ENCODE peak calls at places on chromosome 2, in ten cellular contexts. E, C, Z, X, A, T, V, G, L and D are unnamed samples.

GRCh38 chr2:216505133-216506106 is 6.8 kb downstream of the RPL37A start:
- DNase-seq in E (no peak), Z (no peak), C (no peak), V (no peak), L (no peak), T (no peak), A (no peak), G (no peak), X (no peak), D (no peak)

GRCh38 chr2:112075490-112076260 is 20.6 kb downstream of the TMEM87B start:
- DNase-seq in L (no peak), V (no peak), Z (no peak), X (no peak), A (no peak), G (peak), E (no peak), T (no peak), C (peak), D (no peak)

GRCh38 chr2:227297052-227297451 is 28.0 kb upstream of the MFF start:
- DNase-seq in T (no peak), E (no peak), V (no peak), C (no peak), X (no peak), G (no peak), L (no peak), A (no peak), Z (no peak), D (no peak)

GRCh38 chr2:72576861-72577260 is 249.0 kb downstream of the EXOC6B start:
- DNase-seq in T (no peak), A (no peak), C (peak), L (no peak), Z (no peak), G (no peak), X (no peak), E (no peak), V (no peak), D (no peak)

GRCh38 chr2:208360259-208361076 is 46.1 kb upstream of the PTH2R start:
- DNase-seq in E (no peak), A (no peak), C (no peak), V (no peak), G (no peak), T (no peak), X (no peak), Z (peak), L (peak), D (no peak)

GRCh38 chr2:187263675-187264580 is 184.1 kb downstream of the CALCRL start:
- DNase-seq in L (no peak), E (no peak), A (no peak), T (no peak), Z (no peak), V (no peak), X (no peak), G (no peak), C (no peak), D (no peak)

GRCh38 chr2:235343156-235343774 is 150.6 kb upstream of the AGAP1 start:
- DNase-seq in G (no peak), L (no peak), A (no peak), X (peak), V (no peak), C (no peak), Z (no peak), T (no peak), E (no peak), D (no peak)

GRCh38 chr2:156765043-156765442 is 328.9 kb downstream of the GPD2 start:
- DNase-seq in A (no peak), T (no peak), V (no peak), C (no peak), G (no peak), Z (no peak), L (no peak), X (no peak), E (no peak), D (no peak)

GRCh38 chr2:134900151-134900550 is 18.5 kb upstream of the CCNT2 start:
- DNase-seq in C (peak), E (no peak), V (no peak), L (no peak), G (no peak), A (no peak), Z (no peak), X (peak), T (no peak), D (no peak)

GRCh38 chr2:145066795-145067194 is 546.9 kb upstream of the ZEB2 start:
- DNase-seq in T (no peak), V (no peak), Z (no peak), L (no peak), E (no peak), C (no peak), A (no peak), G (no peak), X (no peak), D (no peak)
- H3K4me3 ChIP-seq in T (no peak), V (no peak), Z (no peak), L (no peak), E (no peak), C (no peak), A (no peak), G (no peak), X (no peak), D (no peak)

DNA sequence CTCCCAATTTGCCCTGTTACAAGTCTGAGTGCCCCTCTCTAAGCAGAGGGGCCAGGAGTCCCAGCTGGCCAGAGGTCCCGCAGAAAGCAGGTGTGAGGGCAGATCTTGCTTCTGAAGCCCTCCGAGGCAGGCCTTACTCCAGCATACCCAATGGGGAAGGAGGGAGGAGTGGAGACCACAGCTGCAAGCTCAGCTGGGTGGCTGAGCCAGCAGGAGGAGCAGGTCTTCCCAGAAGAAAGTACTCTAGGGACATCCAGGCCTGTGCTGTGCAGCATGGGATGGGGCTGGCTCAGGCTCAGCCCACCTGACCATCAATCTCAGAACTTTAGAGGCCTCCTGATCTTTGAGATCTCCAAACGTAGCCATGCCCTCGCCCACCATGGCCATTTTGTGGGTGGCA is 31.3 kb downstream of the PLB1 start:
- DNase-seq in L (no peak), G (no peak), V (no peak), A (no peak), C (no peak), Z (no peak), T (no peak), E (no peak), X (no peak), D (no peak)
- TF ChIP-seq CTCF in L (no peak), G (no peak), V (peak), A (no peak), C (no peak), Z (no peak), T (peak), E (no peak), X (peak), D (no peak)

GRCh38 chr2:136765736-136766323 is 485 bp downstream of the THSD7B start:
- DNase-seq in E (no peak), Z (peak), V (peak), L (peak), G (no peak), A (no peak), C (no peak), X (no peak), T (no peak), D (no peak)
- H3K4me3 ChIP-seq in E (no peak), Z (peak), V (peak), L (peak), G (no peak), A (peak), C (no peak), X (peak), T (no peak), D (peak)

GRCh38 chr2:84652430-84652829 is 136.1 kb downstream of the DNAH6 start:
- DNase-seq in Z (no peak), T (no peak), V (no peak), A (no peak), E (no peak), X (no peak), L (no peak), G (no peak), C (no peak), D (no peak)

GRCh38 chr2:84649058-84649457 is 132.8 kb downstream of the DNAH6 start:
- DNase-seq in X (no peak), C (no peak), G (no peak), A (no peak), Z (no peak), E (no peak), L (no peak), V (no peak), T (no peak), D (no peak)

GRCh38 chr2:84649487-84650142 is 133.3 kb downstream of the DNAH6 start:
- DNase-seq in X (no peak), T (no peak), V (no peak), Z (no peak), L (no peak), E (no peak), G (no peak), A (no peak), C (no peak), D (no peak)

GRCh38 chr2:84654414-84654813 is 138.1 kb downstream of the DNAH6 start:
- DNase-seq in A (no peak), L (no peak), X (no peak), C (no peak), G (no peak), T (no peak), E (no peak), Z (no peak), V (no peak), D (no peak)

GRCh38 chr2:84653302-84653701 is 137.0 kb downstream of the DNAH6 start:
- DNase-seq in V (no peak), Z (no peak), C (no peak), T (no peak), E (no peak), X (no peak), L (no peak), G (no peak), A (no peak), D (no peak)
- TF ChIP-seq CTCF in V (no peak), Z (no peak), C (no peak), T (peak), E (no peak), X (no peak), L (peak), G (no peak), A (no peak), D (no peak)

GRCh38 chr2:222404126-222404891 is 20.0 kb upstream of the SGPP2 start:
- DNase-seq in V (no peak), G (no peak), C (no peak), E (no peak), X (no peak), T (no peak), Z (no peak), A (no peak), L (no peak), D (no peak)

GRCh38 chr2:222399038-222399783 is 25.1 kb upstream of the SGPP2 start:
- DNase-seq in L (peak), A (no peak), V (no peak), Z (no peak), X (no peak), G (no peak), C (no peak), T (no peak), E (no peak), D (no peak)

GRCh38 chr2:222393733-222394267 is 30.5 kb upstream of the SGPP2 start:
- DNase-seq in X (no peak), C (no peak), Z (no peak), G (no peak), V (no peak), T (no peak), L (no peak), A (no peak), E (no peak), D (no peak)

GRCh38 chr2:222398446-222398885 is 25.9 kb upstream of the SGPP2 start:
- DNase-seq in C (no peak), G (no peak), V (no peak), X (no peak), T (no peak), Z (no peak), E (no peak), A (no peak), L (no peak), D (no peak)
- H3K4me3 ChIP-seq in C (no peak), G (no peak), V (no peak), X (no peak), T (no peak), Z (no peak), E (no peak), A (no peak), L (no peak), D (no peak)

DNA sequence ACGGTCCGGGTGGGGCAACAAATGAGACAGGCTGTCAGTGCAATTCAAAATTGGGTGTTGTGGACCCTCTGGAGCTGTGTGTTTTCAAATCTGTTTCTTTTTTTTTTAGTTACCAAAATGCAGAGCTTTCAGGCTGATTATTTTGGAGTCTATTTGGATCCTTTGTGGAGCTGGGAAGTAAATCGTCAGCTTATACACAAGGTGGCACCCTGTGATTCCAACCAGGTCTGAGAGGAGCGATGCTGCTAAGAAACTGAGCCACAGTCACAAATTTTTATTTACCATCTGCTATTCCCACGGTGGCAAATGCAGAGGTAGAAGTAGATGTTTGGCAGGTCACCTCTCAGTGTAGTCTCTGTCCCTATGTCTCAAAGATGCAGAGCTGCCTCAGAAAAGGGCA is 3.8 kb upstream of the EPC2 start:
- DNase-seq in E (no peak), V (no peak), C (peak), Z (no peak), G (no peak), A (no peak), L (peak), T (peak), X (no peak), D (no peak)
- TF ChIP-seq CTCF in E (peak), V (no peak), C (peak), Z (no peak), G (no peak), A (no peak), L (peak), T (peak), X (peak), D (no peak)

GRCh38 chr2:127080941-127081769 is 25.8 kb downstream of the BIN1 start:
- DNase-seq in L (no peak), V (peak), G (peak), X (no peak), Z (peak), A (no peak), T (no peak), C (no peak), E (peak), D (peak)
- H3K4me3 ChIP-seq in L (no peak), V (peak), G (no peak), X (peak), Z (peak), A (peak), T (no peak), C (no peak), E (peak), D (no peak)

GRCh38 chr2:172427990-172428840 is 829 bp downstream of the ITGA6 start:
- DNase-seq in C (peak), T (peak), L (peak), E (no peak), V (peak), A (peak), X (no peak), Z (peak), G (peak), D (no peak)
- TF ChIP-seq CTCF in C (peak), T (peak), L (peak), E (no peak), V (peak), A (no peak), X (peak), Z (no peak), G (peak), D (peak)

DNA sequence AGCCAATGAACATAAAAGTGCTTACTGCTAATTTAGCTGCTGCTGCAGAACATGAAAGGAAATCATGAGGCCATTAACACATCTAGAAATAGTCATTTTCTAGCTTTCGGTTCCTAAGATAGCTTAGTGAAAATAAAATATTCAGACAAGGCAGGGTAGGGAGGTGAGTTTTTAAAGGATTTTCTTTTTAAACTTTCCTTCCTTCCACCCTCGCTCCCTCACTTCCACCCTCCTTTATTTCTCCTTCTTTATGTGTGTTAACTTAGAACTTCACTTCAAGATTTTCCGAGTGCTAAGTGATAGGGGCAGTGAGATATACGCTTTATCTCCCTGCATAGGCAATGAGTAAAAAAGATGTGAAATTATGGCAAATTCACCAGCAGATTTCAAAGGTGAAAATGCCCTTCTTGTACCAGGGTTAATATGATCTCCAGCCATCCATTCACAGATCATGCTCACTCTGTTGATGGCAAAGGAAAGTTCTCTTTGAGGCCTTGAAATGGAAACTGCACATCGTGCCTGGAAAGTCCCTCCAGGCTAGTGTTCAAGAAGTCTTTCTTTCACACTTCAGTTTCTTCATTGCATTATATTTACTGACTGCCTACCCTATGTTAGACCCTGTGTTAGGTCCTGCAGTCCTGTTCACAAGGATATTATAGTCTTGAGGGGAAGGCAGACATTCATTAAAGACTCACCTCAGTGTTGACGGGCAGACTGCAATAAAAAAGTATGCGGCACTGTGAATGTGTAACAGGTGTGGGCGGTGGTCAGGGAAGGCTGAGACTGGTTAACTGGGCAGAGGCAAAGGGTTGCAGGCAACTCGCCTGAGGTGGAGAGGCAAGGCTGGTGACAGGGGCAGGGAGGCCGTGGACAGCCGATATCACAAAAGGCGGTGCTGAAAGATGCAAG is 200.8 kb downstream of the PLCL1 start:
- DNase-seq in E (no peak), A (no peak), V (no peak), T (no peak), C (no peak), L (no peak), G (no peak), Z (no peak), X (no peak), D (no peak)
- H3K4me3 ChIP-seq in E (no peak), A (no peak), V (no peak), T (no peak), C (no peak), L (no peak), G (no peak), Z (no peak), X (no peak), D (no peak)